ENCODE peak calls at places on chromosomes 13 and 19, in eight cellular contexts. G is progenitor cell of endocrine pancreas, I is epithelial cell of proximal tubule, P is astrocyte of the cerebellum, H is neural progenitor cell, O is heart right ventricle, S is tibial nerve, N is dorsolateral prefrontal cortex. Z is an unnamed sample.

GRCh38 chr19:40284501-40285352 is at the start of gene AKT2:
- DNase-seq in N (no peak), G (peak; percentile 85), I (no peak), P (no peak), S (no peak), O (peak; percentile 71), H (peak; percentile 94), Z (peak; percentile 81)

GRCh38 chr13:36752673-36753072 is 66.3 kb upstream of the RFXAP start:
- DNase-seq in G (no peak), P (no peak), I (no peak), O (no peak), N (no peak), S (no peak), H (no peak), Z (no peak)

GRCh38 chr19:14699641-14700040 is 9.8 kb downstream of the ZNF333 start:
- DNase-seq in S (no peak), O (no peak), N (no peak), H (no peak), G (no peak), I (no peak), P (no peak), Z (no peak)

GRCh38 chr13:100409132-100409531 is 179.5 kb downstream of the GGACT start:
- DNase-seq in S (no peak), N (no peak), I (no peak), P (no peak), O (no peak), H (peak; percentile 8), G (no peak), Z (no peak)

GRCh38 chr19:48510421-48511268 is 990 bp downstream of the LMTK3 start:
- DNase-seq in P (no peak), H (peak; percentile 87), O (peak; percentile 60), S (peak; percentile 44), G (peak; percentile 58), N (peak; percentile 91), I (no peak), Z (peak; percentile 68)

GRCh38 chr19:821976-822773 is 420 bp upstream of the PLPPR3 start:
- DNase-seq in P (no peak), H (peak; percentile 92), O (no peak), G (peak; percentile 51), N (no peak), S (no peak), I (no peak), Z (peak; percentile 55)

GRCh38 chr13:108595416-108596257 is 33.8 kb upstream of the MYO16 start:
- DNase-seq in N (no peak), S (no peak), O (no peak), I (no peak), H (peak; percentile 32), P (peak; percentile 5), G (no peak), Z (no peak)

GRCh38 chr13:67353891-67354459 is 123.8 kb upstream of the PCDH9 start:
- DNase-seq in S (no peak), P (no peak), O (no peak), G (no peak), H (no peak), I (no peak), N (no peak), Z (no peak)

GRCh38 chr13:68719815-68720214 is 1387.8 kb upstream of the ATXN8OS start:
- DNase-seq in P (no peak), N (no peak), S (no peak), G (no peak), I (no peak), O (no peak), H (no peak), Z (no peak)

GRCh38 chr19:14070268-14071050 is 2.1 kb upstream of the MISP3 start:
- DNase-seq in S (no peak), I (no peak), O (no peak), H (no peak), G (no peak), N (no peak), P (no peak), Z (no peak)

GRCh38 chr13:49494645-49495044 is 1.1 kb upstream of the PHF11 start:
- DNase-seq in P (no peak), G (no peak), H (no peak), N (no peak), I (no peak), S (no peak), O (no peak), Z (no peak)

GRCh38 chr13:33090755-33091454 is 74.7 kb downstream of the KL start:
- DNase-seq in P (no peak), S (no peak), G (no peak), I (no peak), H (no peak), O (no peak), N (no peak), Z (no peak)

GRCh38 chr19:3453840-3454239 is 26.5 kb downstream of the SMIM24 start:
- DNase-seq in S (no peak), H (no peak), O (no peak), I (no peak), G (no peak), P (no peak), N (no peak), Z (no peak)

GRCh38 chr13:38657191-38657590 is 29.7 kb upstream of the FREM2 start:
- DNase-seq in I (no peak), H (no peak), P (peak; percentile 13), O (no peak), S (no peak), G (no peak), N (no peak), Z (no peak)

GRCh38 chr19:13401388-13401787 is 104.9 kb downstream of the CACNA1A start:
- DNase-seq in S (no peak), G (no peak), P (no peak), O (no peak), I (peak; percentile 43), N (no peak), H (no peak), Z (no peak)

GRCh38 chr19:2634960-2635359 is 67.5 kb downstream of the GNG7 start:
- DNase-seq in P (no peak), I (no peak), O (no peak), S (no peak), G (no peak), N (no peak), H (no peak), Z (no peak)

GRCh38 chr19:49222011-49222410 is 64.4 kb downstream of the TRPM4 start:
- DNase-seq in O (no peak), S (no peak), N (no peak), I (no peak), H (no peak), P (no peak), G (no peak), Z (no peak)

GRCh38 chr19:19642506-19643157 is 825 bp downstream of the GMIP start:
- DNase-seq in H (peak; percentile 26), S (no peak), N (no peak), O (no peak), P (no peak), I (no peak), G (no peak), Z (no peak)

GRCh38 chr13:110345701-110346100 is 38.6 kb downstream of the COL4A2 start:
- DNase-seq in I (no peak), S (no peak), O (no peak), H (no peak), P (no peak), G (no peak), N (no peak), Z (no peak)

GRCh38 chr13:100633461-100633860 is 41.1 kb downstream of the TMTC4 start:
- DNase-seq in H (no peak), G (no peak), I (peak; percentile 92), P (peak; percentile 78), N (no peak), S (no peak), O (no peak), Z (no peak)

GRCh38 chr19:48363500-48363809 is 285 bp downstream of the TMEM143 start:
- DNase-seq in H (no peak), N (no peak), G (peak; percentile 27), O (no peak), P (no peak), I (no peak), S (no peak), Z (no peak)

GRCh38 chr19:40416918-40417713 is 3.9 kb upstream of the PRX start:
- DNase-seq in O (peak; percentile 60), H (no peak), S (peak; percentile 47), N (no peak), P (no peak), I (no peak), G (no peak), Z (no peak)

GRCh38 chr19:55626350-55626749 is 2.0 kb upstream of the ZNF784 start:
- DNase-seq in G (no peak), O (no peak), I (no peak), H (no peak), P (no peak), N (no peak), S (no peak), Z (no peak)

GRCh38 chr13:46679369-46680180 is 117.4 kb downstream of the ESD start:
- DNase-seq in P (no peak), I (peak; percentile 64), G (no peak), H (peak; percentile 39), O (no peak), N (no peak), S (no peak), Z (no peak)
- TF ChIP-seq CTCF in P (no peak), I (peak; percentile 33), G (no peak), H (no peak), O (no peak), N (no peak), S (no peak), Z (no peak)

DNA sequence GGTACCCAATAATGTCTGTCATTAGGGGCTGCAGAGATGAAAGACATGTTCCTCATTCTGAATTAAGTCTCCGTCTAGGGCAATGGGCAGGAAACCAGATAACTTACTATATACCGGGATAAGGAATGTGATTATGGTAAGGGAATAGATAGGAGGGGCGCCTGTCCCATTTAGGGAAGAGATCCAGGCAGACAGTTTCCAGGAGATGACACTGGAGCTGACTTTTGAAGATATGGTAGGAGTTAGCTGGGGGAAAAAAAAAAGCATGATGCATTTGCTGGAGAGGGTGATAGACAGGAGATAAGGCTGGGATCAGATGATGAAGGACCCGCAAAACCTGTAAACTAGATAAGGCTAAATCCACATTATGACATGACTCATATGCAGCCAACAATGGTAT is 340.7 kb downstream of the DCT start:
- DNase-seq in G (no peak), P (no peak), N (no peak), H (no peak), O (no peak), S (no peak), I (no peak), Z (no peak)
- TF ChIP-seq CTCF in G (no peak), P (no peak), N (no peak), H (no peak), O (no peak), S (no peak), I (no peak), Z (no peak)

GRCh38 chr19:36573020-36573947 is at the start of gene ZNF529:
- DNase-seq in I (peak; percentile 62), O (peak; percentile 82), G (peak; percentile 87), N (peak; percentile 94), S (peak; percentile 75), H (peak; percentile 97), P (peak; percentile 66), Z (peak; percentile 88)
- TF ChIP-seq CTCF in I (no peak), O (no peak), G (peak; percentile 22), N (no peak), S (no peak), H (peak; percentile 26), P (no peak), Z (peak; percentile 18)

GRCh38 chr19:39212377-39212742 is 8.3 kb upstream of the SYCN start:
- DNase-seq in H (peak; percentile 71), O (no peak), G (no peak), S (no peak), P (no peak), N (no peak), I (no peak), Z (peak; percentile 18)
- TF ChIP-seq CTCF in H (peak; percentile 63), O (no peak), G (peak; percentile 21), S (no peak), P (no peak), N (peak; percentile 15), I (peak; percentile 60), Z (peak; percentile 47)

GRCh38 chr19:7489609-7490044 is 792 bp upstream of the PEX11G start:
- DNase-seq in O (no peak), P (no peak), G (no peak), S (no peak), H (peak; percentile 13), I (no peak), N (no peak), Z (no peak)
- TF ChIP-seq CTCF in O (no peak), P (no peak), G (no peak), S (no peak), H (no peak), I (peak; percentile 4), N (no peak), Z (no peak)

Z was measured in neural crest cell.